ENCODE peak calls at places on chromosome 15, in six cellular contexts. O is GM20000, Z is H9, J is omental fat pad, I is AG09309, L is coronary artery. A is an unnamed sample.
A peak's percentile ranks its signal among the peaks of the same experiment; 100 is the strongest.

GRCh38 chr15:41936649-41937567 is 35.4 kb downstream of the EHD4 start:
- DNase-seq in O (peak; percentile 55), Z (no peak), J (no peak), I (no peak), L (peak; percentile 72), A (no peak)

GRCh38 chr15:52343831-52344230 is 48.2 kb upstream of the MYO5C start:
- DNase-seq in O (no peak), Z (no peak), J (no peak), I (no peak), L (no peak), A (no peak)

GRCh38 chr15:68339481-68339880 is 61.9 kb downstream of the FEM1B start:
- DNase-seq in O (no peak), Z (no peak), J (no peak), I (no peak), L (no peak), A (no peak)

GRCh38 chr15:92616621-92617179 is 38.9 kb downstream of the FAM174B start:
- DNase-seq in O (no peak), Z (no peak), J (no peak), I (no peak), L (peak; percentile 73), A (no peak)

GRCh38 chr15:88375234-88375926 is 91.8 kb downstream of the MRPL46 start:
- DNase-seq in O (no peak), Z (no peak), J (no peak), I (peak; percentile 55), L (peak; percentile 43), A (peak; percentile 31)

GRCh38 chr15:22262613-22263020 is 182.3 kb downstream of the OR4M2 start:
- DNase-seq in O (no peak), Z (no peak), J (no peak), I (no peak), L (no peak), A (no peak)

GRCh38 chr15:83855956-83856355 is 202.0 kb downstream of the ADAMTSL3 start:
- DNase-seq in O (no peak), Z (no peak), J (no peak), I (no peak), L (no peak), A (no peak)

GRCh38 chr15:59332009-59332408 is 40.7 kb downstream of the MYO1E start:
- DNase-seq in O (no peak), Z (no peak), J (no peak), I (no peak), L (no peak), A (no peak)

GRCh38 chr15:40052604-40053003 is 13.6 kb upstream of the SRP14 start:
- DNase-seq in O (no peak), Z (no peak), J (no peak), I (no peak), L (peak; percentile 12), A (no peak)

GRCh38 chr15:84973492-84974460 is 7.9 kb upstream of the PDE8A start:
- DNase-seq in O (no peak), Z (no peak), J (no peak), I (no peak), L (no peak), A (no peak)

GRCh38 chr15:81481326-81481725 is 107.3 kb upstream of the TMC3 start:
- DNase-seq in O (no peak), Z (no peak), J (no peak), I (no peak), L (no peak), A (no peak)

GRCh38 chr15:58444658-58445332 is 13.0 kb downstream of the LIPC start:
- DNase-seq in O (no peak), Z (no peak), J (no peak), I (no peak), L (no peak), A (no peak)

GRCh38 chr15:58839485-58839884 is 68.4 kb downstream of the MINDY2 start:
- DNase-seq in O (peak; percentile 31), Z (no peak), J (no peak), I (no peak), L (no peak), A (no peak)

GRCh38 chr15:29473621-29474105 is 204.0 kb upstream of the NSMCE3 start:
- DNase-seq in O (no peak), Z (no peak), J (no peak), I (no peak), L (no peak), A (no peak)

GRCh38 chr15:63560741-63561448 is 36.3 kb upstream of the FBXL22 start:
- DNase-seq in O (peak; percentile 43), Z (no peak), J (no peak), I (no peak), L (no peak), A (no peak)

GRCh38 chr15:64349375-64349774 is 6.6 kb downstream of the CSNK1G1 start:
- DNase-seq in O (no peak), Z (no peak), J (no peak), I (no peak), L (no peak), A (no peak)

GRCh38 chr15:29773816-29774215 is 48.5 kb downstream of the TJP1 start:
- DNase-seq in O (no peak), Z (no peak), J (no peak), I (no peak), L (no peak), A (no peak)

GRCh38 chr15:62847900-62848489 is 194.6 kb upstream of the TPM1 start:
- DNase-seq in O (peak; percentile 45), Z (peak; percentile 83), J (peak; percentile 86), I (no peak), L (no peak), A (no peak)

GRCh38 chr15:53759333-53759975 is at the start of gene WDR72:
- DNase-seq in O (peak; percentile 10), Z (peak; percentile 81), J (no peak), I (no peak), L (no peak), A (no peak)

GRCh38 chr15:33197636-33198035 is 3.1 kb upstream of the FMN1 start:
- DNase-seq in O (no peak), Z (no peak), J (no peak), I (no peak), L (no peak), A (no peak)
- TF ChIP-seq CTCF in O (no peak), Z (no peak), J (no peak), I (no peak), L (no peak), A (no peak)

DNA sequence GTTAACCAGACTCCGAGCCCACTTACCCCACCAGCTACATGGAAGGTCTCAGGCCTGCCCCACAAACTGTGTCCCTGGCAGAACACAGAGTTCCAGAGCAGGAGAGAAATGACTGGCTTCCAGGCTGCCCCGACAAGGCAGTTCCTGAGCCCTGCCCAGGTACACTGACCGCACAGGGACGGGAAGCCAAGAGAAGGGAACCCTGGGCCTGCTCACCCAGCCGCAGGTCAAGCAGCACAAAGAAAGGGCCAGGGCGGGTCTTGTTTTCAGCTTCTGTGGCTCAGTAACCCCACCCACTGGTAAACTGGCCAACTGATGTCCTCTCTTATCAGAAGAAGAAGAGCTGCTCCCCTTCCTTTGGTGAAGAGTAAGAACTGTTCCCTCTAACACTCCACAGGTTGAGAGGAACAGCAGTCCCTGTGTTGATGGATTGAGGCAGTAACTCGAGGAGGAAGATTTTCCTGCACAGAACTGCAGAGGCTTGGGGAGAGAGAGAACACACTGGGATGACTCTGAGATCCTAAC is 68.4 kb downstream of the CRTC3 start:
- DNase-seq in O (peak; percentile 71), Z (peak; percentile 72), J (no peak), I (no peak), L (no peak), A (no peak)
- TF ChIP-seq CTCF in O (peak; percentile 29), Z (peak; percentile 32), J (no peak), I (no peak), L (no peak), A (no peak)

GRCh38 chr15:57079907-57080750 is 161.7 kb downstream of the TCF12 start:
- DNase-seq in O (peak; percentile 19), Z (no peak), J (no peak), I (no peak), L (no peak), A (no peak)

GRCh38 chr15:57084178-57084577 is 165.7 kb downstream of the TCF12 start:
- DNase-seq in O (no peak), Z (no peak), J (no peak), I (no peak), L (no peak), A (no peak)

GRCh38 chr15:57085267-57085666 is 166.8 kb downstream of the TCF12 start:
- DNase-seq in O (no peak), Z (no peak), J (no peak), I (no peak), L (no peak), A (no peak)

DNA sequence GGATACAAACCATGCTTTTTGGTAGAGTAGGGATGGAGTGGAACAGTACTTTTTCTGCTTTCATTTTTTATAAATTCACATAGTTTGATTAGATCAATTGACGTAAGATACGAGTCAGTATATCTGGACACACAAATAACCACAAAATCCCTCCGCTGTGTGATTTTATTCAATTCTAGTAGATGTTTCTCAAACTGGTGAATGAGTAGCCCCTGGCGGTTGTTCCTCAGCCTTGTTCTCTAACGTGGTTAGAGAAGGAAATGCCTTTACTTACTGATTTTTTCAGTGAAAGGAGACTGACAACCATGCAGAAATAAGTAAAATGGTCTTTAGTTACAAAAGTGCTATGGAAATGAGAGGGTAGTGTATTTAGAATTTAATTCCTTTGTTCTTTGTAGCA is 161.0 kb downstream of the TCF12 start:
- DNase-seq in O (no peak), Z (no peak), J (no peak), I (no peak), L (no peak), A (no peak)
- TF ChIP-seq CTCF in O (peak; percentile 20), Z (peak; percentile 40), J (no peak), I (peak; percentile 3), L (no peak), A (no peak)

GRCh38 chr15:78640527-78640839 is 527 bp downstream of the CHRNB4 start:
- DNase-seq in O (no peak), Z (no peak), J (no peak), I (no peak), L (no peak), A (no peak)

GRCh38 chr15:78642341-78642740 is 1.3 kb upstream of the CHRNB4 start:
- DNase-seq in O (no peak), Z (no peak), J (no peak), I (no peak), L (no peak), A (no peak)

GRCh38 chr15:78641876-78642275 is 866 bp upstream of the CHRNB4 start:
- DNase-seq in O (no peak), Z (no peak), J (no peak), I (no peak), L (no peak), A (no peak)

GRCh38 chr15:78638658-78639314 is 2.2 kb downstream of the CHRNB4 start:
- DNase-seq in O (peak; percentile 81), Z (peak; percentile 82), J (peak; percentile 72), I (no peak), L (no peak), A (no peak)

DNA sequence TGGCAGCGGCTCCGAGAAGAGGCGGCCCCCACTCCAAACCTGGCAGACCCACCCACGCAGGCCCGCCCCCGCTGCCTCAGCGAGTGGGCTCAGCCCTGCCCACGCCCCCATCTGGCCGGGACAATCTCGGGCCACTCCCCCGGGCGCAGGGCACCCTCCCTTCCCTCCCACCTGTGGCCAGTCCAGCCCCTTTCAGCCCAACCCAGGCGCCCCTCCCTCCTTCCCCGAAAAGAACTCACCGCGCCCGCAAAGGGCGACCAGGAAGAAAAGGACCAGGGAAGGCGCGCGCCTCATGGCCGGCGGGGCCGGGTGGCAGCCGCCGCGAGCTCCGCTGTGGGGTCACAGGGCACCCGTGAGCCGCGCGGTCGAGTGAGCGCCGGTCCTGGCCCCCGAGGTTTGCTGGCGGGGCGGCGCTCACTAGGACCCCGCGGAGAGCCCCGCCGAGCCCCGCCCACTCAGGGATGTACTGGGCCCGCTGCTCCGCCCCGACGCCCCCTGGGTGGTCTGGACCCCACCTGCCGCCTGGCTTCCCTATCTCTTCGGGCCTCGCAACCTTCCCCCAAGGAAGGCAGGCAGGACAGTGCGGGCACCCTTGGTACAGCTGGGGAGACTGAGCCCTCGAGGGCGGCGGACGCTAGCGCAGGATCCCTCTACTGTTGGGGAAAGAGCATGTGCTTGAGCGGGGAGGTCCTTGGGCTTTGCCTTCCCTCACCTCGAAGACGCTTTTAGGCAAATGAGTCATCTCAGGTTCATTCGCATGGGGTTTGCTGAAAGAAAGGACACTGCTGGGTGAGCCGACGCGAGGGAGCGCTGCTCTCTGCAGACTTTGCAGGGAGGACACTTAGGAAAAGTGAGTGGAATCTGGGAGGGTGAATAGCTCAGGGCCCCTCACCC is at the start of gene CHRNB4:
- DNase-seq in O (no peak), Z (peak; percentile 90), J (no peak), I (no peak), L (no peak), A (no peak)
- TF ChIP-seq CTCF in O (no peak), Z (peak; percentile 48), J (no peak), I (no peak), L (no peak), A (no peak)